ENCODE peak calls at places on chromosomes 4 and X, in five cellular contexts. D, C, E, J and H are unnamed samples.

GRCh38 chr4:108148316-108148715 is 20.4 kb downstream of the LEF1 start:
- DNase-seq in D (no peak), C (no peak), E (no peak), J (no peak), H (no peak)

GRCh38 chrX:10325606-10326005 is 168.8 kb downstream of the CLCN4 start:
- DNase-seq in D (no peak), C (no peak), E (peak), J (no peak), H (no peak)

GRCh38 chr4:19958849-19959248 is 292.9 kb upstream of the SLIT2 start:
- DNase-seq in D (no peak), C (no peak), E (no peak), J (no peak), H (no peak)

GRCh38 chrX:9569875-9570274 is 105.0 kb downstream of the TBL1X start:
- DNase-seq in D (no peak), C (no peak), E (no peak), J (no peak), H (no peak)

GRCh38 chr4:84085986-84086385 is 413.1 kb downstream of the NKX6-1 start:
- DNase-seq in D (no peak), C (no peak), E (no peak), J (no peak), H (no peak)

GRCh38 chrX:137567474-137568232 is 1.7 kb downstream of the ZIC3 start:
- DNase-seq in D (peak), C (no peak), E (no peak), J (no peak), H (no peak)

GRCh38 chrX:46837543-46838481 is 969 bp downstream of the RP2 start:
- DNase-seq in D (no peak), C (no peak), E (peak), J (no peak), H (no peak)

GRCh38 chr4:1201851-1202525 is 29.6 kb upstream of the SPON2 start:
- DNase-seq in D (no peak), C (no peak), E (peak), J (no peak), H (no peak)

GRCh38 chr4:24853142-24853541 is 57.8 kb downstream of the SOD3 start:
- DNase-seq in D (no peak), C (no peak), E (peak), J (no peak), H (no peak)

GRCh38 chr4:70855464-70855863 is 15.8 kb upstream of the GRSF1 start:
- DNase-seq in D (no peak), C (no peak), E (no peak), J (no peak), H (no peak)

GRCh38 chr4:74625981-74626380 is 168.3 kb downstream of the BTC start:
- DNase-seq in D (no peak), C (no peak), E (peak), J (no peak), H (no peak)

GRCh38 chr4:125112536-125112935 is 202.2 kb upstream of the FAT4 start:
- DNase-seq in D (no peak), C (no peak), E (no peak), J (no peak), H (no peak)

GRCh38 chr4:22987861-22988260 is 295.1 kb downstream of the GBA3 start:
- DNase-seq in D (no peak), C (no peak), E (peak), J (no peak), H (no peak)

GRCh38 chr4:79164961-79165610 is 160.8 kb downstream of the NAA11 start:
- DNase-seq in D (no peak), C (no peak), E (no peak), J (no peak), H (no peak)

GRCh38 chr4:124278477-124278876 is 434.1 kb downstream of the ANKRD50 start:
- DNase-seq in D (no peak), C (no peak), E (peak), J (peak), H (no peak)

GRCh38 chr4:94757192-94758140 is at the start of gene BMPR1B:
- DNase-seq in D (peak), C (no peak), E (peak), J (no peak), H (peak)

GRCh38 chrX:40085086-40085551 is 12.6 kb downstream of the BCOR start:
- DNase-seq in D (peak), C (no peak), E (peak), J (peak), H (no peak)

GRCh38 chrX:103529550-103529949 is 10.3 kb upstream of the RAB40A start:
- DNase-seq in D (no peak), C (no peak), E (no peak), J (no peak), H (no peak)

GRCh38 chrX:112211459-112211858 is 128.9 kb upstream of the TRPC5 start:
- DNase-seq in D (no peak), C (no peak), E (no peak), J (no peak), H (no peak)

GRCh38 chr4:84501721-84502267 is 2.7 kb upstream of the NKX6-1 start:
- DNase-seq in D (peak), C (no peak), E (no peak), J (no peak), H (no peak)

GRCh38 chr4:39712819-39713607 is 15.1 kb downstream of the UBE2K start:
- DNase-seq in D (no peak), C (no peak), E (no peak), J (no peak), H (no peak)

GRCh38 chrX:24963823-24964222 is 51.9 kb downstream of the ARX start:
- DNase-seq in D (no peak), C (no peak), E (no peak), J (no peak), H (no peak)

GRCh38 chrX:109974906-109975655 is 27.8 kb upstream of the TMEM164 start:
- DNase-seq in D (no peak), C (no peak), E (peak), J (no peak), H (no peak)

GRCh38 chr4:161813389-161813788 is 350.4 kb downstream of the FSTL5 start:
- DNase-seq in D (no peak), C (no peak), E (no peak), J (no peak), H (no peak)

GRCh38 chr4:3073158-3074077 is 920 bp downstream of the HTT-AS start:
- DNase-seq in D (peak), C (no peak), E (peak), J (no peak), H (peak)

GRCh38 chrX:7614616-7615015 is 228.4 kb upstream of the VCX start:
- DNase-seq in D (no peak), C (no peak), E (no peak), J (no peak), H (no peak)

GRCh38 chr4:119587796-119588195 is 40.8 kb downstream of the PDE5A start:
- DNase-seq in D (no peak), C (no peak), E (peak), J (no peak), H (no peak)

GRCh38 chr4:85842540-85842939 is 367.6 kb downstream of the ARHGAP24 start:
- DNase-seq in D (no peak), C (no peak), E (peak), J (no peak), H (no peak)

GRCh38 chrX:93977641-93978040 is 303.6 kb downstream of the FAM133A start:
- DNase-seq in D (no peak), C (no peak), E (no peak), J (peak), H (no peak)

GRCh38 chr4:4714330-4714729 is 145.1 kb upstream of the MSX1 start:
- DNase-seq in D (no peak), C (no peak), E (peak), J (no peak), H (no peak)

GRCh38 chr4:126772662-126773061 is 860.1 kb upstream of the INTU start:
- DNase-seq in D (no peak), C (no peak), E (no peak), J (no peak), H (no peak)

DNA sequence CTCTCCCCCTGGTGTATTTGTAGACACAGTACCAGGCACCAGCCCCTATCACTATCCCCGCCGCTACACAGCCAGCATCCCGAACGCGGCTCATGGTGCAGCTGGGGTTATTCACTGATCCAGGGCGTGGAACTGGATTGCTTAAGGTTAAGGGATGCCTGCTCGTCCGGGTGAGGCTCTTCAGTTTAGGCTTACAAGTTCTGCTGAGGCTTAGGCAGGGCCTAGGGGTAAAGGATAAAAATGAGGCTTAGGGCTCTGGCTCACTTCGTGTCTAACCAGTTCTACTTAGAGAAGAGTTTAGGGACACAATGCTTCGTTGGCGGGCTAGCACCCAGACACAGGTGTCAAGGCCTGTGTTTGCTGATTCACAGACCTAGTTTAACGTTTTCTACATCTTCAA is 2.2 kb downstream of the ARMCX2 start:
- DNase-seq in D (no peak), C (no peak), E (no peak), J (no peak), H (no peak)
- H2BK12ac ChIP-seq in D (no peak), C (no peak), E (no peak), J (no peak), H (no peak)

DNA sequence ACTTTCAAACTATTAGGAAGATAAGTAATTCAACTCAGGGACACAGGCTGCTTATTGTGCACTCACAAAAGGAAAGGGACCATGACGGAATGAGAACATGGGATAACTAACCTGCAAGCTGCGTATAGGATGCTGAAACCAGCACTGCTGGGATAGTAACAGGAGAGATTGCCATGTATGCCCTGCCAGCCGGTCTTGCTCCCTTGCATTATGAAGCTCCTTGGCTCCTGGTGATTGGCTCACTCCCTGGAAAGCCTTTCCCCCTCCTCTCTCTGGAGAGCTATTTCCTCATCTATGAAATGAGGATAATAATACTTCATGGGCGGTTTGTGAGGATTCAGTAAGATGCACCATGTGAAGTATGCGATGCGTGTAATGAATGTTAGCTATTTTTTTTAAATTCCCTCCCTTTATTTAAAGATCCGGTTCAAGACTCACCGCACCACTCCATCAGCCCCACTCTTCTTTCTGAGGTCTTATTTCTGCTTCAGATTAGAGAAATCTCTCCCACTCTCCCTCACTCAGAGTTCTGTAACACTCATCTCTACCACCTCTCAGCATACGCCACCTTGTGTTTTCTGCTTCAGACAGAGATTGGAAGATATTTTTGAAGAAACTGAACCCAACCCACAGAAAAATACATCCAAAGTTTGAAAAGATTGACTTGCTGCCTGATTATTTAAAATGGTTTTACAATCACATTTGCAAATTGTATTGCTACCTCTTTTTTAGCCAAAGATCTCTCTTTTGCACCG is 18.4 kb downstream of the MSMO1 start:
- DNase-seq in D (no peak), C (no peak), E (peak), J (no peak), H (no peak)
- H2BK12ac ChIP-seq in D (no peak), C (no peak), E (no peak), J (no peak), H (no peak)

GRCh38 chrX:106397788-106398538 is 213.8 kb upstream of the RADX start:
- DNase-seq in D (no peak), C (no peak), E (peak), J (no peak), H (no peak)
- H2BK12ac ChIP-seq in D (no peak), C (no peak), E (no peak), J (no peak), H (no peak)

DNA sequence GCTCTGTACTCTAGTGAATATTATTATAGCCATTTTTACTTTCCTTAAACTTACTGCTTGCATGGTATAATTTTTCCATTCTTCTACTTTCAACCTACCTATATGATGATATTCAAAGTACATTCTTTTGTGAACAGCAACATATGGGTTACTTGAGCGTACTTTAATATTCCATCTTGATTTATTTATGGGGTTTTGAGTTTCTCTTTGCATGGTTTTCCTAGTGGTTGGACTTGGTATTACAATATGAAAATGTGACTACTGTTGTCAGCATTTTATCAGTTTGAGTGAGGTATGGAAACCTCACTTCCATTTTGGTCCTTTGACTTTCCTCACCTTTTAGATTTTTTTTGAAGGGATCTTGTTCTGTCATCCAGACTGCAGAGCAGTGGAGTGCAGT is 35.9 kb downstream of the ADGRG4 start:
- DNase-seq in D (no peak), C (no peak), E (peak), J (no peak), H (no peak)
- H2BK12ac ChIP-seq in D (no peak), C (no peak), E (no peak), J (no peak), H (no peak)

GRCh38 chr4:173237722-173238121 is 69.1 kb downstream of the GALNT7 start:
- DNase-seq in D (no peak), C (no peak), E (no peak), J (no peak), H (no peak)
- H2BK12ac ChIP-seq in D (no peak), C (no peak), E (no peak), J (no peak), H (no peak)

DNA sequence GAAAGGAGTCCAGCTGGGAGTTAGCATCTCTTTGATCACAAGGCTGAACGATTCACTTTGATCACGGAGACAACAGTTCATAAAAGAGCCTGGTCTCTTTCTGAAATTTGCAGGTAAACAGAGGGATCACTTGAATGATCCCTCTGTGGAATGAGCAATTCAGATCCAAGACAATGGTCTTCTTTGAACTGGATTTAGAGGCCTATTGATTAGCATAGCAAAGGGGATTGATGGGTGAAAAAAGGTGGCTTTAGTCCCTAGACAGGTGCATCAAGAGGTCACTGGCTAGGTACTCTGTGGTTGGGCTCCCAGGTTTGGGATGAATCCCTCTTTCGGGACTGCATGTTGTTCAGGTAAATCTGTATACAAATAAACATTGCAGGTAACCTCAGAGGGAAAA is 223.8 kb upstream of the TAPT1 start:
- DNase-seq in D (no peak), C (no peak), E (no peak), J (no peak), H (no peak)
- H2BK12ac ChIP-seq in D (no peak), C (no peak), E (no peak), J (no peak), H (no peak)

GRCh38 chrX:73021361-73022092 is 18.8 kb downstream of the PABPC1L2B start:
- DNase-seq in D (no peak), C (no peak), E (no peak), J (no peak), H (no peak)
- H2BK12ac ChIP-seq in D (no peak), C (no peak), E (no peak), J (no peak), H (no peak)